ENCODE peak calls at places on chromosomes 3 and 15, in six cellular contexts. N, F, R, H, U and V are unnamed samples.

GRCh38 chr15:73240864-73241499 is 127.8 kb downstream of the HCN4 start:
- DNase-seq in F (peak), U (peak), N (no peak), R (peak), H (peak), V (peak)

GRCh38 chr3:46960801-46961200 is 15.7 kb downstream of the CCDC12 start:
- DNase-seq in N (no peak), H (no peak), U (no peak), R (no peak), F (no peak), V (no peak)

GRCh38 chr3:57227930-57228733 is 603 bp downstream of the APPL1 start:
- DNase-seq in F (peak), N (peak), R (peak), U (peak), H (peak), V (peak)

GRCh38 chr15:77013786-77014136 is 18.8 kb downstream of the PSTPIP1 start:
- DNase-seq in R (no peak), H (no peak), U (no peak), F (peak), N (no peak), V (no peak)

GRCh38 chr15:63373866-63374548 is 7.6 kb downstream of the CA12 start:
- DNase-seq in R (no peak), F (no peak), U (no peak), H (no peak), N (no peak), V (no peak)

GRCh38 chr15:63044645-63045437 is 2.3 kb downstream of the TPM1 start:
- DNase-seq in U (peak), F (no peak), N (peak), R (no peak), H (no peak), V (peak)

GRCh38 chr15:29773000-29773399 is 49.3 kb downstream of the TJP1 start:
- DNase-seq in N (no peak), F (no peak), H (no peak), U (no peak), R (no peak), V (no peak)

GRCh38 chr3:51670053-51670666 is 892 bp upstream of the TEX264 start:
- DNase-seq in N (no peak), F (no peak), H (no peak), R (no peak), U (no peak), V (no peak)

GRCh38 chr3:152151216-152151874 is 117.4 kb upstream of the MBNL1 start:
- DNase-seq in F (no peak), R (no peak), H (no peak), U (no peak), N (no peak), V (no peak)

GRCh38 chr15:62068787-62069170 is 2.0 kb downstream of the C2CD4A start:
- DNase-seq in H (no peak), U (no peak), N (no peak), R (no peak), F (no peak), V (no peak)

GRCh38 chr15:77865106-77865630 is 212.3 kb downstream of the TBC1D2B start:
- DNase-seq in F (no peak), H (no peak), N (peak), U (peak), R (no peak), V (no peak)

GRCh38 chr3:96863129-96863740 is 48.8 kb downstream of the EPHA6 start:
- DNase-seq in N (peak), F (no peak), R (peak), U (no peak), H (no peak), V (peak)

GRCh38 chr3:128318275-128318920 is 148.3 kb downstream of the DNAJB8 start:
- DNase-seq in N (peak), F (no peak), R (no peak), U (no peak), H (no peak), V (no peak)

GRCh38 chr3:118244761-118245160 is 789.9 kb downstream of the IGSF11 start:
- DNase-seq in U (no peak), H (no peak), N (no peak), R (no peak), F (no peak), V (no peak)

GRCh38 chr15:47514251-47514652 is 203.1 kb upstream of the SEMA6D start:
- DNase-seq in U (no peak), N (no peak), H (no peak), R (peak), F (no peak), V (peak)

GRCh38 chr3:111924283-111924682 is 54.5 kb upstream of the ABHD10 start:
- DNase-seq in R (no peak), U (no peak), N (peak), F (no peak), H (no peak), V (no peak)

GRCh38 chr15:25641762-25642161 is 202.9 kb upstream of the UBE3A start:
- DNase-seq in F (no peak), N (no peak), U (no peak), H (no peak), R (no peak), V (no peak)

GRCh38 chr3:156014456-156014855 is 105.9 kb upstream of the KCNAB1 start:
- DNase-seq in F (no peak), N (no peak), R (no peak), H (no peak), U (no peak), V (no peak)

GRCh38 chr3:52986938-52987337 is 58.9 kb downstream of the SFMBT1 start:
- DNase-seq in F (no peak), N (no peak), R (peak), H (no peak), U (no peak), V (peak)
- TF ChIP-seq CTCF in F (peak), N (no peak), R (peak), H (no peak), U (no peak), V (peak)

GRCh38 chr15:91380114-91380513 is 280.1 kb downstream of the SV2B start:
- DNase-seq in U (no peak), F (no peak), N (no peak), H (no peak), R (no peak), V (no peak)
- TF ChIP-seq CTCF in U (no peak), F (no peak), N (no peak), H (no peak), R (no peak), V (no peak)

DNA sequence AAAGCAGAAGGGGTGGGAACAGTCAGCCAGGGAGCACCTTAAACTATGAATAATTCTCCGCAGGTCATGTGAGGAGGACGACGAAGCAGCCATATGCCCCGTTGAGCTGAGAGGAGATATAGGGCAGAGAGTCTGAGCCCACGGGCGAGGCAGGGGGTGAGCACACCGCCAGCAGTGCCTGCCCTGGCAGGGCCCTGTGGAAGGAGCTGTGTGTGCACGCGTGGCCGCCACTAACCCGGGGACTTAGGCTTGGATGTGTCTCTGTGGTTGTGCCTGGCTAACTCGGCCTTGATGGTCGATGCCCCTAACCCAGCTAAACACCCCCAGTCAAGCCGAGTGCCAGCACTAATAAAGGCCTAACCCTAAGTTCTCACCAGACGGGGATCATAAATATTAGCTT is 45.5 kb downstream of the CCK start:
- DNase-seq in N (no peak), R (no peak), H (no peak), U (no peak), F (no peak), V (no peak)
- TF ChIP-seq CTCF in N (no peak), R (no peak), H (no peak), U (no peak), F (no peak), V (no peak)

GRCh38 chr15:75042730-75043508 is 19.5 kb downstream of the PPCDC start:
- DNase-seq in N (peak), U (peak), R (no peak), F (peak), H (peak), V (no peak)
- TF ChIP-seq CTCF in N (peak), U (peak), R (no peak), F (peak), H (peak), V (no peak)

GRCh38 chr3:55897573-55898224 is 410.6 kb upstream of the WNT5A start:
- DNase-seq in U (no peak), R (peak), H (no peak), N (no peak), F (no peak), V (no peak)
- TF ChIP-seq CTCF in U (no peak), R (peak), H (no peak), N (no peak), F (peak), V (no peak)

GRCh38 chr15:57605491-57605890 is 13.8 kb downstream of the MYZAP start:
- DNase-seq in N (no peak), F (no peak), R (no peak), H (no peak), U (no peak), V (no peak)

GRCh38 chr15:57606816-57607215 is 15.1 kb downstream of the MYZAP start:
- DNase-seq in U (no peak), R (no peak), F (no peak), N (no peak), H (no peak), V (no peak)

GRCh38 chr15:57606048-57606447 is 14.3 kb downstream of the MYZAP start:
- DNase-seq in F (no peak), N (no peak), R (no peak), H (no peak), U (no peak), V (no peak)

GRCh38 chr15:57610130-57610529 is 18.4 kb downstream of the MYZAP start:
- DNase-seq in N (peak), R (peak), F (no peak), U (peak), H (no peak), V (peak)

DNA sequence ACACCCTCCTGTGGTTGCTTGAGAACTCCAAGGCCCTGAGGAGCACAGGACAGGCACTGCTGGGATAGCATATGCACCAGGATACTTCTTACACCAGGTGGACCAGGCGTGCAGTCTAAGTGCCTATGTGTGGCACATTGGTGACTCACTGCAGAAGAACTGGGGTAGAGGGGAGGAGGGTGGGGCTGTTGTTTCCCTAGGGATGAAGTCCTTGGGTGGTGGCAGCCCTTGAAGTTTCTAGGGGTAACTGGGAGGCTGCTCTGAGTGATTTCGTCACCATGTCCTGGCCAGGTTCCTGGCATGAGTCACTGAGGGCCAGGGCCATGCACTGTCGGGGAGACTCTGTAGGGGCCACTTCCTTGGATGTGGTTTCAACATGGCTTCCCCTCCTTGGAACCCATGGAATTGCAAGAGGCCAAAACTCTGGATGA is 15.9 kb downstream of the MYZAP start:
- DNase-seq in F (no peak), R (peak), N (no peak), U (no peak), H (no peak), V (peak)
- TF ChIP-seq CTCF in F (no peak), R (no peak), N (no peak), U (no peak), H (no peak), V (no peak)

DNA sequence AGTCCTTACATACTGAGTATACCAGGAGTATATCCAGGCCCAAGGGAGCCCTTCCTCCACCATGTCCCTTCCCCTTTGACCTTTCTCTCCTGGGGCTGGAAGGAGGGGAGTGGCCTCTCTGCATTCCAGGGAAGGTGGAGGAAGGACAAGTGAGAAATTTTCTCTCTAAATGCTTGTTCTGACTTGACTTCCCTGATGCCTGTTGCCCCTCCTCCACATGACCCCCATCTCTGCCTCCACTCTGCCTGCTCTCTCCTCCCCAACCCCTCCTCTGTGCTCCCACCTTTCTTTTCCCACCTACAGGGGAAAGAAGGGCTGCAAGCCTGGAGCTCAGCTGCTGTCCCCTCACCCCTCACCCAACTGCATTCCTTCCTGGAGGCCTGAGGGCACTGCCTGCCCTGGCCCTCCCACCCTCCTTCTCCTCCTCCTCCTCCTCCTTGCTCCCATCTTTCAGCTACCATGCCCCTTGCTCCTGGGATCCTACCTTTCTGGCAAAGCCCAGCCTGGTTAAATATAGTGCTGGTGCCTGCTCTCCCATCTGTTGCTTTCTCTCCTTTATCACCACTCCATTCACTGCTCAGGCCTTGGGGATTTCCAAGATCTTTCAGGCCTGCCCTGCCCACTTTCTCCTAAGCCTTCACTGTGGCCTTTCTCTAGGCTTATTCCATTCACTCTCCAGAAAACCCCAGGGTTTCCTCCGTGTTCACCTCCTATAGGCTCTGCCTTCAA is 8.5 kb upstream of the DAG1 start:
- DNase-seq in F (no peak), U (no peak), H (no peak), R (no peak), N (no peak), V (no peak)
- TF ChIP-seq CTCF in F (no peak), U (no peak), H (no peak), R (no peak), N (no peak), V (no peak)